ENCODE peak calls at places on chromosomes 3 and 15, in eight cellular contexts. X is LoVo; R is posterior vena cava; K is smooth muscle cell of the brain vasculature; G is neural crest cell; O is activated naive CD4-positive, alpha-beta T cell treated with Interleukin-2 at 50 U/mL for 16 hours; Y is HEK293T; E is kidney glomerular epithelial cell. A is an unnamed sample.

GRCh38 chr15:60038111-60038521 is 34.0 kb downstream of the FOXB1 start:
- DNase-seq in X (no peak), R (no peak), K (no peak), G (no peak), O (no peak), Y (no peak), E (no peak), A (no peak)

GRCh38 chr3:119034256-119035013 is at the start of gene IGSF11:
- DNase-seq in X (peak), R (peak), K (no peak), G (peak), O (peak), Y (peak), E (peak), A (peak)

GRCh38 chr15:69543681-69544080 is 91.1 kb downstream of the RPLP1 start:
- DNase-seq in X (no peak), R (no peak), K (no peak), G (no peak), O (no peak), Y (no peak), E (no peak), A (no peak)

GRCh38 chr3:184186184-184186901 is at the start of gene ABCF3:
- DNase-seq in X (no peak), R (peak), K (no peak), G (no peak), O (no peak), Y (no peak), E (no peak), A (no peak)

GRCh38 chr3:25589783-25590258 is 74.9 kb downstream of the TOP2B start:
- DNase-seq in X (no peak), R (no peak), K (no peak), G (no peak), O (no peak), Y (no peak), E (no peak), A (no peak)

GRCh38 chr3:45572755-45573154 is 21.8 kb upstream of the LIMD1 start:
- DNase-seq in X (no peak), R (no peak), K (no peak), G (no peak), O (no peak), Y (no peak), E (no peak), A (no peak)

GRCh38 chr3:103653996-103654395 is 1219.2 kb downstream of the ZPLD1 start:
- DNase-seq in X (no peak), R (no peak), K (no peak), G (no peak), O (no peak), Y (no peak), E (no peak), A (no peak)

GRCh38 chr15:77516786-77517185 is 96.1 kb downstream of the HMG20A start:
- DNase-seq in X (no peak), R (peak), K (no peak), G (no peak), O (no peak), Y (no peak), E (no peak), A (no peak)

GRCh38 chr3:189316296-189317019 is 144.7 kb downstream of the TPRG1 start:
- DNase-seq in X (peak), R (no peak), K (no peak), G (no peak), O (no peak), Y (no peak), E (no peak), A (no peak)

GRCh38 chr3:149277338-149277813 is 55.7 kb upstream of the CP start:
- DNase-seq in X (peak), R (no peak), K (peak), G (no peak), O (no peak), Y (no peak), E (no peak), A (no peak)

GRCh38 chr3:181189556-181189955 is 200.0 kb upstream of the DNAJC19 start:
- DNase-seq in X (no peak), R (no peak), K (no peak), G (no peak), O (no peak), Y (no peak), E (no peak), A (no peak)

GRCh38 chr15:100759698-100760356 is 119.8 kb upstream of the ALDH1A3 start:
- DNase-seq in X (peak), R (peak), K (no peak), G (no peak), O (no peak), Y (no peak), E (peak), A (no peak)

GRCh38 chr3:120983321-120983665 is 75.3 kb downstream of the STXBP5L start:
- DNase-seq in X (no peak), R (no peak), K (no peak), G (no peak), O (no peak), Y (no peak), E (no peak), A (no peak)

GRCh38 chr3:31639828-31640227 is 107.1 kb downstream of the STT3B start:
- DNase-seq in X (no peak), R (no peak), K (no peak), G (no peak), O (no peak), Y (no peak), E (no peak), A (no peak)